ENCODE peak calls at places on chromosome X, in six cellular contexts. A is heart left ventricle, W is breast epithelium, T is erythroblast, E is testis, C is A549. J is an unnamed sample.

GRCh38 chrX:105876658-105877057 is 54.3 kb downstream of the NRK start:
- DNase-seq in A (no peak), W (no peak), T (peak), E (no peak), C (no peak), J (no peak)

GRCh38 chrX:45077748-45078424 is 122.8 kb downstream of the DIPK2B start:
- DNase-seq in A (no peak), W (no peak), T (no peak), E (no peak), C (no peak), J (no peak)

GRCh38 chrX:15564981-15565579 is 35.7 kb downstream of the ACE2 start:
- DNase-seq in A (peak), W (peak), T (peak), E (peak), C (peak), J (no peak)

GRCh38 chrX:103175944-103176753 is 38.8 kb upstream of the BEX4 start:
- DNase-seq in A (peak), W (peak), T (peak), E (peak), C (peak), J (no peak)

GRCh38 chrX:119790977-119791436 is 423 bp downstream of the RPL39 start:
- DNase-seq in A (peak), W (peak), T (peak), E (peak), C (no peak), J (no peak)

GRCh38 chrX:41559662-41560061 is 112.5 kb downstream of the NYX start:
- DNase-seq in A (peak), W (no peak), T (peak), E (no peak), C (no peak), J (no peak)

GRCh38 chrX:95145848-95146540 is 1472.0 kb downstream of the FAM133A start:
- DNase-seq in A (no peak), W (no peak), T (no peak), E (no peak), C (no peak), J (no peak)

GRCh38 chrX:108437789-108438623 is at the start of gene COL4A6:
- DNase-seq in A (no peak), W (no peak), T (peak), E (peak), C (peak), J (no peak)

GRCh38 chrX:106363214-106363613 is 195.1 kb downstream of the PWWP3B start:
- DNase-seq in A (no peak), W (no peak), T (no peak), E (no peak), C (no peak), J (no peak)

GRCh38 chrX:73963682-73964081 is 340.3 kb upstream of the ZCCHC13 start:
- DNase-seq in A (peak), W (no peak), T (no peak), E (peak), C (no peak), J (no peak)

GRCh38 chrX:65493431-65493830 is 41.2 kb downstream of the LAS1L start:
- DNase-seq in A (no peak), W (no peak), T (no peak), E (no peak), C (no peak), J (no peak)

GRCh38 chrX:40079572-40079971 is 18.2 kb downstream of the BCOR start:
- DNase-seq in A (no peak), W (no peak), T (no peak), E (no peak), C (no peak), J (no peak)

GRCh38 chrX:40078489-40079288 is 19.1 kb downstream of the BCOR start:
- DNase-seq in A (no peak), W (no peak), T (no peak), E (no peak), C (no peak), J (no peak)

GRCh38 chrX:40077176-40077575 is 20.6 kb downstream of the BCOR start:
- DNase-seq in A (no peak), W (no peak), T (no peak), E (no peak), C (no peak), J (no peak)

GRCh38 chrX:40076750-40077149 is 21.0 kb downstream of the BCOR start:
- DNase-seq in A (no peak), W (no peak), T (no peak), E (no peak), C (no peak), J (no peak)

DNA sequence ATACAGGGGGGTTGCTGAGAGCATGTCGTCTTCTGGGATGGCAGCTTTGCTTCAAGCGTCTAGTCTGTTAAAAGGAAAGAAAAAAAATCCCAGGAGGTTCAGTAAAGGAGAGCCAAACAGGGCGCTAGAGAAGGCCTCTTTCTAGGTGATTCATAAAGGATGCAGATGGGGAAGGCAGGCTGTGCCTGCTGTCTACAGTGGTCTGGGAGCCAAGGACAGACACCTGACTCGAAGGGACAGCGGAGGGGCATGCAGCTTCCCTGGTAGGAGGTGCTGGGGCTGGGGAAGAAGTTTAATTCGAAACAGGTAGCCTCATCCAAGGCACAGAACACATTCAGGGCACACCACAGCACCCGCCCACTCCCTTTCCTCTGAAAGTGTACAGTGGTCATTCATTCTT is 19.9 kb downstream of the BCOR start:
- DNase-seq in A (no peak), W (no peak), T (no peak), E (no peak), C (no peak), J (no peak)
- TF ChIP-seq POLR2A in A (no peak), W (no peak), T (no peak), E (no peak), C (no peak), J (no peak)

GRCh38 chrX:68433155-68433980 is at the start of gene OPHN1:
- DNase-seq in A (peak), W (peak), T (peak), E (peak), C (peak), J (peak)
- TF ChIP-seq POLR2A in A (peak), W (no peak), T (no peak), E (no peak), C (peak), J (no peak)

GRCh38 chrX:23668335-23668734 is 1.0 kb downstream of the PRDX4 start:
- DNase-seq in A (no peak), W (no peak), T (peak), E (no peak), C (no peak), J (no peak)
- TF ChIP-seq POLR2A in A (no peak), W (no peak), T (no peak), E (no peak), C (no peak), J (no peak)

DNA sequence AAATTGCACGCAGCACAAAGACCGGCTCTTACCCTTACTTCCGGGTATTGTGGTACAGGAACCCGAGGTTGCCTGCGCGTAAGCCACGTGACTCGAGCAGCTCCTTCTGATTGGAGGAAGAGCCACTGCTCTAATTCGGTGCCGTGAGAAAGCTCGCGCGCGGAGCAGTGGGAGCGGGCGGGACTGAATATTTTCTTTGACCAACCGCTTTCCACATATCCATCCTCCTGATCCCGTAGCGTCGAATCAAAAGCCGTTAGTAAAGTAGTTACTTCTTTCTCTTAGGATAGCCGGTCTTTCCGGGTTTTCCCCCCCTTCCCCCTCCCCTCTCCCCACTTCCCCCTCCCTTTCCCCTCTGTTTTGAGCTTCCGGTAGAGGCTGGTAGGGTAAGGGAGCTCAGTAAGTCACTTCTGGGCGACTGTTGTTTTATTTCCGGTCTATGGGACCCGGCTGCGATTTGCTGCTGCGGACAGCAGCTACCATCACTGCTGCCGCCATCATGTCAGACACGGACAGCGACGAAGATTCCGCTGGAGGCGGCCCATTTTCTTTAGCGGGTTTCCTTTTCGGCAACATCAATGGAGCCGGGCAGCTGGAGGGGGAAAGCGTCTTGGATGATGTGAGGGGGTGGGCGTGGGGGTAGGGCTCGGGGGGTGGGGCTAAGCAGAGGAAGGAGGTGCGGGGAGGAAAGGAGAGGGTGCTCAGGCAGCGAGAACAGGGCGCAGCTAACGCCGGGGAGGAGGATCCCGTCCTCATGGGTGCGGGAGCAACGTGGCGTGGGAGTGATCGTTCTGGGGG is at the start of gene TAF1:
- DNase-seq in A (peak), W (peak), T (peak), E (peak), C (peak), J (peak)
- TF ChIP-seq POLR2A in A (peak), W (no peak), T (peak), E (peak), C (peak), J (no peak)

GRCh38 chrX:48696301-48697181 is at the start of gene SUV39H1:
- DNase-seq in A (peak), W (peak), T (peak), E (peak), C (peak), J (peak)
- TF ChIP-seq POLR2A in A (peak), W (peak), T (peak), E (peak), C (peak), J (peak)

DNA sequence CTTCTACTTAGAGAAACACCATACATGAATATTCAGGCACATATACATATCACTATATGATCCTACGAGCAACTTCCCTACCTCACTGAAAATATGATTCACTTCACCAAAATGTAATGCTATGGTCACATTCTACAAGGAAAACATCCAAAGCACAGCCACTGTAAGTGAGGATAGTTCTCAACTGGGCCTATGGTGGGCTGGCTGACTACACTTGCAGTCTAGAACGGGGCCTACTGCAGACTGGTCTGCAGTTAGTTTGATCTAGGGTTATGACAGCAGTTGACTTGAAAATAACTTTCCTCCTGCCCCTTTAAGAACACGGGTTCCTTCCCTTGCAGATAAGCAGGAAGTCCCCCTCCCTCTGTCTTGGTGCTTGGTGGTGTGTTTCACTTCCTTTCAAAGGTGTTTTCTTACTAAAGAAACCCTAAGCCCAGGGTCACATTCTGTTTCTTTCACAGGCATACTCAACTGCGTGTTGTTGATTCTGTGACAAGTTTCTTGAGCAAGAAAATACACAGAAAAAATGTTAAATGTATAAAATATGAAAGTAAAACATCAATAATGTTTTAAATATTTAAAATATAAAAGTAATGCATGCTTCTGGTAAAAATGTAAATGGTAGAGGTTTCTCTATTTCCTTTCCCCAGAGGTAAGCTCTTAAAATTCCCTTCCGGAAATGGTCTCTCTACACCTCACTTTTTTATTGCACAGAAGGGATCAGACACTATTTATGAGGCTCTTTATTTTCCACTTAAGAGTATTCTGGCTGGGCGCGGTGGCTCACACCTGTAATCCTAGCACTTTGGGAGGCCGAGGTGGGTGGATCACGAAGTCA is 18.0 kb upstream of the TMSB4X start:
- DNase-seq in A (no peak), W (no peak), T (peak), E (no peak), C (peak), J (no peak)
- TF ChIP-seq POLR2A in A (no peak), W (no peak), T (peak), E (no peak), C (no peak), J (no peak)

DNA sequence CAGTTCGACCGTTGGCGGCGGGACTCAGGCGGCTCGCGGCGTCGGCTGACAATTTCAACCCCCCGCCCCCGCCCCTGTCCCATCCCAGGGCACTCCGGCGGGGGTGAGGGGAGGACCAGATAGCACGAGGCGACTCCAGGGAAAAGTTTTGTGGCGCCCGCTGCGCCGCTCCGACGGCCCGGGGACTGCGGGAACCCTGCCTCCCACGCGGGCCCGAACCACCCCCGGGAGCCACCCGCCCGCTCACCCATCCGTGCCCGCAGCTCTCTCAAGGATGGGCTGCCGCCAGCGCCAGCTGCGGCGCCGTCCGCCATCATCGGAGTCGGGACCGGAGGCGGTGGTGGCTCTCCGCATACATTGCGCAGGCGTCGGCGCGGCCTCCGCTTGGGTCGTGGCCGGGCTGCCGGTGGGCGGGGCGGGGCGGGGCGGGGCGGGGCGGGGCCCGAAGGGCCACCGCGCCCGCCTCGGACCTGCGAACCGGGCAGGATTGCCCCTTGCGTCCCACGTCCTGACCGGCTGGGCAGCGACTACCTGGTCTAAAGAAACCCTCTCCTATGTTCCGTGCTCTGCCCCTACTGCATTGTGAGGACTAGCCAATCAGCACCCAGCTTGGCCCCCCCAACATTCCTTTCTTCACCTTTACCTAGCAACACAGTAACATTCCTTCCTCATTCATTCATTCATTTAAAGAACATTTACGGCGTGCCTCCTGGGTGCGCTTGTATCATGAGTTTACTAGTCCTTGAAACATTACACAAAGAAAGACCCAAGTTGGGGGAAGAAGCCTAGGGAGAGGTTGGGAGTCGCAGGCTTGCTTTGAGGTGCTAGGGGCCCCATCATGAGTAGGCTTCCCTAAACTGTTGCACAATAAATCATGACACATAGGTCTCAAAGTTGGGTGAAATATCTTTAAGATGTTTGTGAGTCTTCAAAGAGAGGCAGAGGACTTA is at the start of gene MAP7D3:
- DNase-seq in A (peak), W (peak), T (peak), E (peak), C (peak), J (no peak)
- TF ChIP-seq POLR2A in A (peak), W (no peak), T (no peak), E (no peak), C (peak), J (no peak)

GRCh38 chrX:47133493-47133892 is 11.0 kb downstream of the NDUFB11 start:
- DNase-seq in A (no peak), W (no peak), T (no peak), E (no peak), C (no peak), J (no peak)

GRCh38 chrX:47129879-47130358 is 14.6 kb downstream of the NDUFB11 start:
- DNase-seq in A (no peak), W (no peak), T (no peak), E (no peak), C (no peak), J (no peak)

DNA sequence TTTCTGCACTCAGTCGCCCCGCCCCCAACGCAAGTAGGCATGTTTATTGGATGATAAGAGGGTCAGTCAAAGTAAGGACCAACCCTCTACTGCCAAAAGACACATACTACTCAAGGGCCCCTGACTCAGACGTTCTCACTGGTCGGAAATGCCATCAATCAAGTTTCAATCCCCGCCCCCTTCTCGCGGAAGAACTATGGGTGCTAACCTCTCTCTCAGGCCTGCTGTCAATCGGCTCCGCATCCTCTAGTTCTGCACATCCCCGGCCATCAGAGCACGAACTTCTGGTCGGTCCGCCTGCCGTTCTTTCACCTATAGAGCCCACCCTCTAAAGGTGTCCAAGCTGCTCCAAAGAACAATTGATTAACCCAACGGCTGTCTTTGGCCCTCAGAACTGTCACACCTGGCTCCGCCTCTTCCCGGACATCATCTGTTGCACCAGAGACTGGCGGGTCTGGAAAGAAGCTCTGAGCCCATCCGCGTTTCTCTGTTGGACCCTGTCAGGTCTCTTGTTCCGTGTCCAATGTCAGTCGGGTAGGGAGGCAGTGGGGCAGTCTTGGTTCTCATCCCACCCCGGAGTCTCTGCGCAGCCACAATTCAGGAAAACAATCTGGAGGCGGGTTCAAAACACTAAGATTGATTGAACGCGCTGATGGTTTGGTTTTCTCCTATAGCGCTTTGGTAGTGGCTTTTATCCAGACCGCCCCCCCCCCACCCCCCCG is 15.2 kb downstream of the NDUFB11 start:
- DNase-seq in A (peak), W (peak), T (peak), E (peak), C (peak), J (peak)
- TF ChIP-seq POLR2A in A (no peak), W (peak), T (peak), E (no peak), C (peak), J (no peak)

GRCh38 chrX:24025741-24026402 is 1.1 kb downstream of the KLHL15 start:
- DNase-seq in A (no peak), W (peak), T (peak), E (no peak), C (peak), J (peak)
- TF ChIP-seq POLR2A in A (peak), W (no peak), T (peak), E (no peak), C (no peak), J (peak)

GRCh38 chrX:23786268-23786815 is 3.4 kb downstream of the SAT1 start:
- DNase-seq in A (no peak), W (no peak), T (no peak), E (no peak), C (no peak), J (no peak)
- TF ChIP-seq POLR2A in A (no peak), W (no peak), T (no peak), E (no peak), C (no peak), J (no peak)